ENCODE peak calls at places on chromosomes 13 and 19, in seven cellular contexts. W is amniotic epithelial cell; A is activated T-cell treated with anti-CD3 and anti-CD28 coated beads, Interleukin-2, amount 50 U/mL, for 24 hours; C is DMS79; L is stimulated activated CD8-positive, alpha-beta memory T cell treated with anti-CD3 and anti-CD28 coated beads, Interleukin-7, amount 100 ng/mL, for 1 hour; R is stimulated activated CD4-positive, alpha-beta T cell treated with anti-CD3 and anti-CD28 coated beads, Interleukin-2, amount 100 ng/mL, for 48 hours; X is pancreas. Y is an unnamed sample.

GRCh38 chr19:46787331-46788100 is 878 bp downstream of the SLC1A5 start:
- DNase-seq in X (peak), C (peak), W (peak), R (peak), A (peak), L (no peak), Y (no peak)

GRCh38 chr13:27375686-27376326 is 48.6 kb upstream of the GTF3A start:
- DNase-seq in W (peak), R (peak), C (no peak), X (no peak), A (peak), L (peak), Y (no peak)

GRCh38 chr13:31274345-31274870 is 74.6 kb downstream of the B3GLCT start:
- DNase-seq in X (no peak), A (no peak), L (no peak), R (no peak), C (no peak), W (no peak), Y (no peak)

GRCh38 chr13:99978781-99979452 is 2.7 kb upstream of the ZIC2 start:
- DNase-seq in C (peak), L (no peak), R (no peak), A (peak), W (no peak), X (no peak), Y (no peak)

GRCh38 chr19:40601061-40601973 is at the start of gene LTBP4:
- DNase-seq in A (peak), C (no peak), X (peak), R (no peak), L (no peak), W (no peak), Y (no peak)

GRCh38 chr19:47406711-47407416 is 12.5 kb downstream of the MEIS3 start:
- DNase-seq in L (no peak), W (no peak), X (no peak), A (no peak), C (peak), R (no peak), Y (no peak)

GRCh38 chr13:105763851-105764250 is 771.6 kb downstream of the EFNB2 start:
- DNase-seq in L (no peak), W (peak), C (no peak), A (no peak), X (no peak), R (no peak), Y (no peak)

GRCh38 chr19:8390617-8390981 is 439 bp downstream of the RAB11B start:
- DNase-seq in X (peak), L (peak), C (peak), A (peak), R (peak), W (peak), Y (peak)

GRCh38 chr19:21210037-21210621 is 68.3 kb downstream of the ZNF431 start:
- DNase-seq in X (no peak), R (no peak), L (no peak), W (no peak), C (no peak), A (no peak), Y (no peak)

GRCh38 chr19:38233740-38234251 is 9.8 kb upstream of the DPF1 start:
- DNase-seq in X (peak), L (peak), W (peak), C (no peak), A (peak), R (peak), Y (no peak)

GRCh38 chr13:60121288-60121687 is 42.4 kb downstream of the DIAPH3 start:
- DNase-seq in W (no peak), L (no peak), X (no peak), C (no peak), A (no peak), R (no peak), Y (no peak)

GRCh38 chr13:64453831-64454230 is 2776.3 kb downstream of the PCDH9 start:
- DNase-seq in A (no peak), X (no peak), W (peak), L (no peak), C (no peak), R (no peak), Y (no peak)

GRCh38 chr13:23739597-23739996 is 149.6 kb downstream of the MIPEP start:
- DNase-seq in A (no peak), L (no peak), X (no peak), C (peak), W (peak), R (no peak), Y (peak)

GRCh38 chr13:40789275-40790231 is at the start of gene SLC25A15:
- DNase-seq in X (peak), A (peak), R (peak), C (no peak), L (peak), W (peak), Y (no peak)

GRCh38 chr19:38496116-38496515 is 62.6 kb downstream of the RYR1 start:
- DNase-seq in A (no peak), X (no peak), L (no peak), C (no peak), W (no peak), R (no peak), Y (no peak)

Y was measured in NCI-H187 treated with DMSO at 0.1 percent for 48 hours.